ENCODE peak calls at places on chromosome 7, in nine cellular contexts. Y, Z, Q, A, S, J, B, M and V are unnamed samples.

GRCh38 chr7:98678215-98678614 is 61.1 kb downstream of the NPTX2 start:
- DNase-seq in S (no peak), Q (no peak), Z (no peak), B (no peak), J (no peak), Y (no peak), A (no peak), M (no peak), V (no peak)

GRCh38 chr7:84236398-84236797 is 41.8 kb upstream of the SEMA3A start:
- DNase-seq in J (peak; percentile 76), Y (no peak), S (no peak), M (no peak), Q (peak; percentile 25), B (no peak), A (no peak), Z (peak; percentile 61), V (no peak)

GRCh38 chr7:41096921-41097320 is 606.0 kb downstream of the INHBA start:
- DNase-seq in Y (no peak), B (peak; percentile 65), S (no peak), Z (peak; percentile 87), M (no peak), Q (no peak), A (no peak), J (no peak), V (no peak)

GRCh38 chr7:6157685-6158423 is 114.6 kb downstream of the CYTH3 start:
- DNase-seq in Z (no peak), Q (no peak), M (no peak), B (no peak), J (no peak), Y (no peak), S (no peak), A (no peak), V (no peak)

GRCh38 chr7:113010377-113010776 is 76.2 kb downstream of the GPR85 start:
- DNase-seq in S (no peak), Y (no peak), M (no peak), Z (no peak), A (no peak), Q (no peak), B (no peak), J (no peak), V (no peak)

GRCh38 chr7:83439021-83439420 is 209.9 kb downstream of the SEMA3E start:
- DNase-seq in B (no peak), M (no peak), Y (no peak), J (no peak), A (no peak), Q (no peak), S (no peak), Z (no peak), V (no peak)

GRCh38 chr7:131226116-131226562 is 101.5 kb upstream of the MKLN1 start:
- DNase-seq in S (no peak), Z (peak; percentile 71), J (no peak), Q (peak; percentile 31), Y (no peak), M (no peak), B (peak; percentile 48), A (no peak), V (no peak)

GRCh38 chr7:117395743-117396142 is 31.6 kb downstream of the ASZ1 start:
- DNase-seq in J (no peak), Y (no peak), M (no peak), S (no peak), A (no peak), B (no peak), Q (no peak), Z (no peak), V (no peak)

GRCh38 chr7:4245866-4246470 is 436.1 kb upstream of the FOXK1 start:
- DNase-seq in Z (peak; percentile 60), M (no peak), J (peak; percentile 67), Q (no peak), B (no peak), A (no peak), S (no peak), Y (no peak), V (no peak)

GRCh38 chr7:44382459-44383300 is 57.3 kb upstream of the CAMK2B start:
- DNase-seq in A (peak; percentile 11), S (peak; percentile 35), Z (peak; percentile 65), J (no peak), Y (no peak), B (no peak), M (no peak), Q (no peak), V (no peak)

GRCh38 chr7:1567893-1568292 is 1.9 kb downstream of the PSMG3 start:
- DNase-seq in M (no peak), S (no peak), Q (no peak), A (peak; percentile 62), B (peak; percentile 89), Y (no peak), J (peak; percentile 84), Z (peak; percentile 99), V (no peak)

GRCh38 chr7:116293139-116293538 is 82.8 kb downstream of the TES start:
- DNase-seq in J (no peak), B (no peak), S (no peak), Q (no peak), M (no peak), Y (no peak), A (no peak), Z (no peak), V (no peak)

GRCh38 chr7:96547371-96547811 is 162.3 kb downstream of the SEM1 start:
- DNase-seq in S (no peak), B (no peak), J (peak; percentile 73), Q (no peak), Z (peak; percentile 37), A (no peak), M (no peak), Y (no peak), V (peak; percentile 98)

GRCh38 chr7:37495574-37496184 is 47.0 kb upstream of the ELMO1 start:
- DNase-seq in A (no peak), J (peak; percentile 39), Z (peak; percentile 43), M (no peak), B (peak; percentile 18), S (no peak), Y (no peak), Q (peak; percentile 45), V (no peak)

GRCh38 chr7:100022621-100023020 is 7.2 kb downstream of the ZKSCAN1 start:
- DNase-seq in J (peak; percentile 48), Y (no peak), Z (no peak), B (no peak), M (no peak), Q (peak; percentile 82), A (peak; percentile 65), S (no peak), V (no peak)